ENCODE peak calls at places on chromosomes 6 and 20, in seven cellular contexts. G, H, J, D, R, I and L are unnamed samples.

GRCh38 chr6:112049051-112049799 is 4.7 kb upstream of the CCN6 start:
- DNase-seq in G (no peak), H (no peak), J (no peak), D (peak; percentile 42), R (no peak), I (no peak), L (no peak)

GRCh38 chr20:6178537-6178936 is 55.7 kb upstream of the FERMT1 start:
- DNase-seq in G (no peak), H (no peak), J (no peak), D (no peak), R (peak; percentile 44), I (no peak), L (peak; percentile 79)

GRCh38 chr20:57291003-57291402 is 24.6 kb upstream of the BMP7 start:
- DNase-seq in G (no peak), H (no peak), J (no peak), D (no peak), R (no peak), I (peak; percentile 49), L (no peak)

GRCh38 chr6:137291441-137291840 is 72.3 kb upstream of the IFNGR1 start:
- DNase-seq in G (no peak), H (no peak), J (no peak), D (no peak), R (no peak), I (no peak), L (no peak)

GRCh38 chr6:107030151-107030550 is 2.2 kb downstream of the MTRES1 start:
- DNase-seq in G (no peak), H (no peak), J (no peak), D (no peak), R (no peak), I (no peak), L (no peak)

GRCh38 chr20:50151034-50151743 is 2.3 kb downstream of the PEDS1 start:
- DNase-seq in G (no peak), H (no peak), J (no peak), D (no peak), R (no peak), I (peak; percentile 79), L (no peak)

GRCh38 chr6:152110878-152111820 is 303.7 kb downstream of the ESR1 start:
- DNase-seq in G (no peak), H (no peak), J (no peak), D (no peak), R (no peak), I (no peak), L (no peak)

GRCh38 chr20:63854069-63854765 is 7.1 kb upstream of the ABHD16B start:
- DNase-seq in G (no peak), H (peak; percentile 64), J (no peak), D (no peak), R (no peak), I (peak; percentile 68), L (no peak)

GRCh38 chr6:113860165-113860955 is 3.2 kb downstream of the MARCKS start:
- DNase-seq in G (no peak), H (no peak), J (no peak), D (no peak), R (peak; percentile 43), I (peak; percentile 15), L (no peak)

GRCh38 chr6:2839195-2839981 is 2.3 kb downstream of the SERPINB1 start:
- DNase-seq in G (no peak), H (no peak), J (no peak), D (no peak), R (no peak), I (peak; percentile 57), L (peak; percentile 100)

GRCh38 chr6:150297327-150298028 is 71.3 kb upstream of the IYD start:
- DNase-seq in G (no peak), H (no peak), J (no peak), D (no peak), R (no peak), I (peak; percentile 11), L (no peak)

GRCh38 chr6:77620290-77620882 is 32.5 kb upstream of the MEI4 start:
- DNase-seq in G (no peak), H (no peak), J (no peak), D (no peak), R (peak; percentile 48), I (peak; percentile 41), L (no peak)

GRCh38 chr6:132131351-132131750 is 180.2 kb upstream of the CCN2 start:
- DNase-seq in G (no peak), H (no peak), J (no peak), D (no peak), R (no peak), I (no peak), L (no peak)

GRCh38 chr20:12998046-12998445 is 10.7 kb upstream of the SPTLC3 start:
- DNase-seq in G (no peak), H (no peak), J (no peak), D (no peak), R (no peak), I (no peak), L (no peak)

GRCh38 chr6:7050911-7051779 is 56.6 kb upstream of the RREB1 start:
- DNase-seq in G (peak; percentile 34), H (peak; percentile 54), J (peak; percentile 7), D (peak; percentile 79), R (peak; percentile 71), I (peak; percentile 63), L (no peak)

GRCh38 chr6:29845405-29846006 is 17.9 kb downstream of the HLA-G start:
- DNase-seq in G (no peak), H (no peak), J (no peak), D (no peak), R (no peak), I (peak; percentile 83), L (no peak)

GRCh38 chr6:2688416-2689064 is 62.2 kb downstream of the MYLK4 start:
- DNase-seq in G (no peak), H (peak; percentile 32), J (no peak), D (peak; percentile 76), R (no peak), I (peak; percentile 6), L (no peak)

GRCh38 chr6:41726876-41727275 is 8.5 kb downstream of the TFEB start:
- DNase-seq in G (no peak), H (no peak), J (no peak), D (no peak), R (no peak), I (no peak), L (no peak)

GRCh38 chr6:163585932-163586437 is 171.5 kb downstream of the QKI start:
- DNase-seq in G (no peak), H (no peak), J (no peak), D (peak; percentile 10), R (no peak), I (peak; percentile 66), L (no peak)

GRCh38 chr6:102051001-102051400 is 657.5 kb downstream of the GRIK2 start:
- DNase-seq in G (no peak), H (no peak), J (no peak), D (no peak), R (no peak), I (no peak), L (peak; percentile 98)

GRCh38 chr20:5331340-5331739 is 14.6 kb upstream of the PROKR2 start:
- DNase-seq in G (no peak), H (no peak), J (no peak), D (no peak), R (no peak), I (no peak), L (no peak)

GRCh38 chr20:37627060-37627766 is 66.6 kb upstream of the CTNNBL1 start:
- DNase-seq in G (peak; percentile 48), H (peak; percentile 45), J (no peak), D (peak; percentile 29), R (peak; percentile 88), I (peak; percentile 58), L (no peak)

GRCh38 chr6:114936060-114936459 is 593.2 kb upstream of the HS3ST5 start:
- DNase-seq in G (no peak), H (no peak), J (no peak), D (no peak), R (peak; percentile 69), I (no peak), L (no peak)

GRCh38 chr6:6580225-6580870 is 8.2 kb upstream of the LY86 start:
- DNase-seq in G (no peak), H (no peak), J (no peak), D (no peak), R (no peak), I (no peak), L (no peak)

GRCh38 chr20:3171391-3172125 is 1.8 kb downstream of the LZTS3 start:
- DNase-seq in G (no peak), H (peak; percentile 9), J (no peak), D (no peak), R (no peak), I (no peak), L (no peak)

GRCh38 chr6:20379231-20379630 is 22.4 kb upstream of the E2F3 start:
- DNase-seq in G (no peak), H (no peak), J (no peak), D (no peak), R (no peak), I (no peak), L (no peak)

GRCh38 chr20:13874269-13875158 is 89.7 kb downstream of the NDUFAF5 start:
- DNase-seq in G (no peak), H (no peak), J (no peak), D (no peak), R (peak; percentile 52), I (no peak), L (no peak)

GRCh38 chr6:29603930-29604329 is 19.0 kb downstream of the OR2H2 start:
- DNase-seq in G (no peak), H (no peak), J (no peak), D (no peak), R (no peak), I (no peak), L (no peak)

GRCh38 chr20:14477125-14477524 is 139.7 kb upstream of the FLRT3 start:
- DNase-seq in G (no peak), H (no peak), J (no peak), D (no peak), R (no peak), I (no peak), L (no peak)

GRCh38 chr6:92701425-92702096 is 717.8 kb downstream of the EPHA7 start:
- DNase-seq in G (no peak), H (no peak), J (no peak), D (no peak), R (no peak), I (no peak), L (no peak)

GRCh38 chr6:82205793-82206425 is 41.6 kb downstream of the IBTK start:
- DNase-seq in G (no peak), H (no peak), J (no peak), D (no peak), R (peak; percentile 22), I (no peak), L (no peak)